ENCODE peak calls at places on chromosomes 4 and X, in eight cellular contexts. One of them, this sample, is unnamed.

GRCh38 chr4:22637306-22637705 is 55.4 kb upstream of the GBA3 start:
- DNase-seq in Panc1: no peak
- DNase-seq in WERI-Rb-1: no peak
- DNase-seq in transverse colon: no peak
- DNase-seq in IMR-90: no peak
- DNase-seq in ascending aorta: no peak
- DNase-seq in tibial nerve: no peak
- DNase-seq in HCT116: no peak
- DNase-seq in this sample: no peak

GRCh38 chr4:53704329-53704728 is 113.0 kb upstream of the LNX1 start:
- DNase-seq in Panc1: no peak
- DNase-seq in WERI-Rb-1: no peak
- DNase-seq in transverse colon: no peak
- DNase-seq in IMR-90: no peak
- DNase-seq in ascending aorta: no peak
- DNase-seq in tibial nerve: no peak
- DNase-seq in HCT116: no peak
- DNase-seq in this sample: no peak

GRCh38 chr4:138788857-138789256 is 226.7 kb upstream of the NOCT start:
- DNase-seq in Panc1: no peak
- DNase-seq in WERI-Rb-1: no peak
- DNase-seq in transverse colon: no peak
- DNase-seq in IMR-90: no peak
- DNase-seq in ascending aorta: no peak
- DNase-seq in tibial nerve: no peak
- DNase-seq in HCT116: no peak
- DNase-seq in this sample: no peak

GRCh38 chrX:51853251-51853650 is 40.2 kb upstream of the MAGED1 start:
- DNase-seq in Panc1: no peak
- DNase-seq in WERI-Rb-1: no peak
- DNase-seq in transverse colon: no peak
- DNase-seq in IMR-90: no peak
- DNase-seq in ascending aorta: no peak
- DNase-seq in tibial nerve: no peak
- DNase-seq in HCT116: no peak
- DNase-seq in this sample: no peak

GRCh38 chrX:136115909-136116297 is 31.4 kb upstream of the FHL1 start:
- DNase-seq in Panc1: no peak
- DNase-seq in WERI-Rb-1: no peak
- DNase-seq in transverse colon: no peak
- DNase-seq in IMR-90: no peak
- DNase-seq in ascending aorta: no peak
- DNase-seq in tibial nerve: no peak
- DNase-seq in HCT116: no peak
- DNase-seq in this sample: no peak

GRCh38 chr4:10077492-10078335 is 38.9 kb downstream of the WDR1 start:
- DNase-seq in Panc1: no peak
- DNase-seq in WERI-Rb-1: no peak
- DNase-seq in transverse colon: no peak
- DNase-seq in IMR-90: no peak
- DNase-seq in ascending aorta: no peak
- DNase-seq in tibial nerve: no peak
- DNase-seq in HCT116: no peak
- DNase-seq in this sample: no peak

GRCh38 chr4:5365071-5366008 is 314.1 kb downstream of the STK32B start:
- DNase-seq in Panc1: peak; percentile 93
- DNase-seq in WERI-Rb-1: no peak
- DNase-seq in transverse colon: peak; percentile 35
- DNase-seq in IMR-90: peak; percentile 97
- DNase-seq in ascending aorta: no peak
- DNase-seq in tibial nerve: no peak
- DNase-seq in HCT116: peak; percentile 39
- DNase-seq in this sample: no peak

GRCh38 chrX:139086243-139086642 is 374.7 kb upstream of the FGF13 start:
- DNase-seq in Panc1: no peak
- DNase-seq in WERI-Rb-1: no peak
- DNase-seq in transverse colon: no peak
- DNase-seq in IMR-90: no peak
- DNase-seq in ascending aorta: no peak
- DNase-seq in tibial nerve: no peak
- DNase-seq in HCT116: no peak
- DNase-seq in this sample: no peak

GRCh38 chrX:49754238-49754857 is 58.6 kb upstream of the PAGE1 start:
- DNase-seq in Panc1: no peak
- DNase-seq in WERI-Rb-1: peak; percentile 38
- DNase-seq in transverse colon: peak; percentile 14
- DNase-seq in IMR-90: peak; percentile 28
- DNase-seq in ascending aorta: no peak
- DNase-seq in tibial nerve: peak; percentile 4
- DNase-seq in HCT116: peak; percentile 10
- DNase-seq in this sample: peak; percentile 8

GRCh38 chr4:145609494-145610427 is 9.4 kb upstream of the MMAA start:
- DNase-seq in Panc1: no peak
- DNase-seq in WERI-Rb-1: peak; percentile 79
- DNase-seq in transverse colon: peak; percentile 69
- DNase-seq in IMR-90: peak; percentile 77
- DNase-seq in ascending aorta: no peak
- DNase-seq in tibial nerve: peak; percentile 90
- DNase-seq in HCT116: peak; percentile 68
- DNase-seq in this sample: peak; percentile 77

GRCh38 chr4:158316264-158316663 is 106.0 kb downstream of the TMEM144 start:
- DNase-seq in Panc1: no peak
- DNase-seq in WERI-Rb-1: no peak
- DNase-seq in transverse colon: no peak
- DNase-seq in IMR-90: peak; percentile 37
- DNase-seq in ascending aorta: no peak
- DNase-seq in tibial nerve: no peak
- DNase-seq in HCT116: no peak
- DNase-seq in this sample: no peak

GRCh38 chrX:11770320-11770719 is 12.3 kb downstream of the MSL3 start:
- DNase-seq in Panc1: no peak
- DNase-seq in WERI-Rb-1: peak; percentile 42
- DNase-seq in transverse colon: peak; percentile 28
- DNase-seq in IMR-90: peak; percentile 63
- DNase-seq in ascending aorta: no peak
- DNase-seq in tibial nerve: no peak
- DNase-seq in HCT116: peak; percentile 22
- DNase-seq in this sample: peak; percentile 35

GRCh38 chr4:122899682-122900081 is 22.7 kb downstream of the NUDT6 start:
- DNase-seq in Panc1: no peak
- DNase-seq in WERI-Rb-1: no peak
- DNase-seq in transverse colon: no peak
- DNase-seq in IMR-90: no peak
- DNase-seq in ascending aorta: no peak
- DNase-seq in tibial nerve: no peak
- DNase-seq in HCT116: no peak
- DNase-seq in this sample: no peak

GRCh38 chrX:53688300-53688699 is 1.8 kb upstream of the HUWE1 start:
- DNase-seq in Panc1: no peak
- DNase-seq in WERI-Rb-1: no peak
- DNase-seq in transverse colon: no peak
- DNase-seq in IMR-90: no peak
- DNase-seq in ascending aorta: no peak
- DNase-seq in tibial nerve: no peak
- DNase-seq in HCT116: no peak
- DNase-seq in this sample: no peak
- H3K27ac ChIP-seq in Panc1: no peak overlapping the region
- H3K27ac ChIP-seq in WERI-Rb-1: no peak overlapping the region
- H3K27ac ChIP-seq in transverse colon: no peak overlapping the region
- H3K27ac ChIP-seq in IMR-90: no peak overlapping the region
- H3K27ac ChIP-seq in ascending aorta: no peak overlapping the region
- H3K27ac ChIP-seq in tibial nerve: no peak overlapping the region
- H3K27ac ChIP-seq in HCT116: no peak overlapping the region
- H3K27ac ChIP-seq in this sample: no peak overlapping the region

GRCh38 chr4:40828661-40829060 is 78.9 kb downstream of the NSUN7 start:
- DNase-seq in Panc1: no peak
- DNase-seq in WERI-Rb-1: no peak
- DNase-seq in transverse colon: no peak
- DNase-seq in IMR-90: no peak
- DNase-seq in ascending aorta: no peak
- DNase-seq in tibial nerve: no peak
- DNase-seq in HCT116: no peak
- DNase-seq in this sample: no peak

GRCh38 chr4:40829586-40829985 is 79.8 kb downstream of the NSUN7 start:
- DNase-seq in Panc1: no peak
- DNase-seq in WERI-Rb-1: no peak
- DNase-seq in transverse colon: no peak
- DNase-seq in IMR-90: no peak
- DNase-seq in ascending aorta: no peak
- DNase-seq in tibial nerve: no peak
- DNase-seq in HCT116: no peak
- DNase-seq in this sample: no peak

GRCh38 chr4:40826821-40827220 is 77.1 kb downstream of the NSUN7 start:
- DNase-seq in Panc1: no peak
- DNase-seq in WERI-Rb-1: no peak
- DNase-seq in transverse colon: no peak
- DNase-seq in IMR-90: no peak
- DNase-seq in ascending aorta: no peak
- DNase-seq in tibial nerve: no peak
- DNase-seq in HCT116: no peak
- DNase-seq in this sample: no peak

GRCh38 chr4:40825014-40825838 is 75.5 kb downstream of the NSUN7 start:
- DNase-seq in Panc1: no peak
- DNase-seq in WERI-Rb-1: no peak
- DNase-seq in transverse colon: no peak
- DNase-seq in IMR-90: no peak
- DNase-seq in ascending aorta: no peak
- DNase-seq in tibial nerve: no peak
- DNase-seq in HCT116: no peak
- DNase-seq in this sample: no peak

DNA sequence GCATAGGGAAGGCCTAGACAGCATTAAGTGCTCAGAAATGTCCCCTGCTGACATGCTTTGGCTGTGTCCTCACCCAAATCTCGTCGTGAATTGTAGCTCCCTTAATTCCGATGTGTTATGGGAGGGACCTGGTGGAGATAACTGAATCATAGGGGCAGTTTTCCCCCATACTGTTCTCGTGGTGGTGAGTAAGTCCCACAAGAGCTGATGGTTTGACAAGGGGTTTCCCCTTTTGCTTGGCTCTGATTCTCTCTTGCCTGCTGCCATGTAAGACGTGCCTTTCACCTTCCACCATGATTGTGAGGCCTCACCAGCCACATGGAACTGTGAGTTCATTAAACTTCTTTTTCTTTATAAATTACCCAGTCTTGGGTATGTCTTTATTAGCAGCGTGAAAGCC is 78.0 kb downstream of the NSUN7 start:
- DNase-seq in Panc1: no peak
- DNase-seq in WERI-Rb-1: no peak
- DNase-seq in transverse colon: no peak
- DNase-seq in IMR-90: peak; percentile 6
- DNase-seq in ascending aorta: no peak
- DNase-seq in tibial nerve: no peak
- DNase-seq in HCT116: no peak
- DNase-seq in this sample: no peak
- H3K36me3 ChIP-seq in Panc1: no peaks in the 10 kb centered on the region
- H3K36me3 ChIP-seq in WERI-Rb-1: peaks cover 33% of the 10 kb centered on the region
- H3K36me3 ChIP-seq in transverse colon: peaks cover 3% of the 10 kb centered on the region
- H3K36me3 ChIP-seq in IMR-90: peaks cover 21% of the 10 kb centered on the region
- H3K36me3 ChIP-seq in ascending aorta: peaks cover 77% of the 10 kb centered on the region
- H3K36me3 ChIP-seq in tibial nerve: peaks cover 87% of the 10 kb centered on the region
- H3K36me3 ChIP-seq in HCT116: peaks cover 3% of the 10 kb centered on the region
- H3K36me3 ChIP-seq in this sample: peaks cover 24% of the 10 kb centered on the region

GRCh38 chrX:15098505-15098904 is 171.4 kb downstream of the ASB9 start:
- DNase-seq in Panc1: no peak
- DNase-seq in WERI-Rb-1: no peak
- DNase-seq in transverse colon: no peak
- DNase-seq in IMR-90: no peak
- DNase-seq in ascending aorta: no peak
- DNase-seq in tibial nerve: no peak
- DNase-seq in HCT116: no peak
- DNase-seq in this sample: no peak
- H3K27ac ChIP-seq in Panc1: no peak overlapping the region
- H3K27ac ChIP-seq in WERI-Rb-1: no peak overlapping the region
- H3K27ac ChIP-seq in transverse colon: no peak overlapping the region
- H3K27ac ChIP-seq in IMR-90: no peak overlapping the region
- H3K27ac ChIP-seq in ascending aorta: no peak overlapping the region
- H3K27ac ChIP-seq in tibial nerve: no peak overlapping the region
- H3K27ac ChIP-seq in HCT116: no peak overlapping the region
- H3K27ac ChIP-seq in this sample: no peak overlapping the region

GRCh38 chr4:73166212-73166611 is 92.4 kb downstream of the ANKRD17 start:
- DNase-seq in Panc1: no peak
- DNase-seq in WERI-Rb-1: no peak
- DNase-seq in transverse colon: no peak
- DNase-seq in IMR-90: no peak
- DNase-seq in ascending aorta: no peak
- DNase-seq in tibial nerve: no peak
- DNase-seq in HCT116: no peak
- DNase-seq in this sample: no peak

GRCh38 chr4:73170518-73171198 is 87.9 kb downstream of the ANKRD17 start:
- DNase-seq in Panc1: no peak
- DNase-seq in WERI-Rb-1: no peak
- DNase-seq in transverse colon: no peak
- DNase-seq in IMR-90: no peak
- DNase-seq in ascending aorta: no peak
- DNase-seq in tibial nerve: no peak
- DNase-seq in HCT116: no peak
- DNase-seq in this sample: no peak

DNA sequence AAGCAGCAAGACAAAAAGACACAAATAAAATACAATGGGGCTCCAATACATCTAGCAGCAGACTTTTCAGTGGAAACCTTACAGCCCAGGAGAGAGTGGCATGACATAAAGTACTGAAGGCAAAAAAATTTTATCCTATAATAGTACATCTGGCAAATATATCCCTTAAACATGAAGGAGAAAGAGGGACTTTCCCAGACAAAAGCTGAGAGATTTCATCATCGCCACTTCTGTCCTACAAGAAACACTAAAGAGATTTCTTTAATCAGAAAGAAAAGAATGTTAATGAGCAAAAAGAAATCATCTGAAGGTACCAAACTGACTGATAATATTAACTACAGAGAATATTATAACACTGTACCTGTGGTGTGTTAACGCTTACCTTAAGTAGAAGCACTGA is 86.4 kb downstream of the ANKRD17 start:
- DNase-seq in Panc1: no peak
- DNase-seq in WERI-Rb-1: no peak
- DNase-seq in transverse colon: no peak
- DNase-seq in IMR-90: peak; percentile 59
- DNase-seq in ascending aorta: no peak
- DNase-seq in tibial nerve: no peak
- DNase-seq in HCT116: no peak
- DNase-seq in this sample: no peak
- H3K36me3 ChIP-seq in Panc1: no peaks in the 10 kb centered on the region
- H3K36me3 ChIP-seq in WERI-Rb-1: peaks cover 77% of the 10 kb centered on the region
- H3K36me3 ChIP-seq in transverse colon: peaks cover 26% of the 10 kb centered on the region
- H3K36me3 ChIP-seq in IMR-90: peaks cover 32% of the 10 kb centered on the region
- H3K36me3 ChIP-seq in ascending aorta: peaks cover 75% of the 10 kb centered on the region
- H3K36me3 ChIP-seq in tibial nerve: peaks cover 90% of the 10 kb centered on the region
- H3K36me3 ChIP-seq in HCT116: peaks cover 2% of the 10 kb centered on the region
- H3K36me3 ChIP-seq in this sample: peaks cover 86% of the 10 kb centered on the region

This sample was measured in SJCRH30.